ENCODE peak calls at places on chromosomes 6 and 20, in seven cellular contexts. I, G, W, S, J, R and U are unnamed samples.
A peak's percentile ranks its signal among the peaks of the same experiment; 100 is the strongest.

GRCh38 chr6:19013011-19013410 is 625.9 kb downstream of the RNF144B start:
- DNase-seq in G (no peak), W (peak; percentile 5), I (no peak), J (no peak), S (no peak), R (no peak), U (no peak)

GRCh38 chr6:38773338-38773737 is 58.2 kb downstream of the DNAH8 start:
- DNase-seq in S (peak; percentile 29), W (no peak), R (peak; percentile 27), G (no peak), I (peak; percentile 31), J (no peak), U (peak; percentile 89)

GRCh38 chr20:478010-478948 is 15.9 kb upstream of the TBC1D20 start:
- DNase-seq in J (no peak), R (no peak), W (peak; percentile 70), I (no peak), G (no peak), S (no peak), U (no peak)

GRCh38 chr6:83192456-83192855 is 609 bp downstream of the PGM3 start:
- DNase-seq in W (peak; percentile 29), S (peak; percentile 11), I (no peak), J (no peak), R (no peak), G (peak; percentile 27), U (no peak)

GRCh38 chr6:7264686-7265384 is 48.2 kb downstream of the SSR1 start:
- DNase-seq in J (no peak), I (no peak), R (no peak), G (no peak), S (no peak), W (no peak), U (no peak)

GRCh38 chr20:44863661-44864060 is 21.8 kb upstream of the YWHAB start:
- DNase-seq in G (no peak), S (no peak), I (no peak), W (no peak), R (no peak), J (no peak), U (no peak)

GRCh38 chr20:23009636-23010035 is 25.5 kb upstream of the SSTR4 start:
- DNase-seq in J (no peak), R (no peak), G (no peak), S (peak; percentile 46), I (no peak), W (no peak), U (no peak)

GRCh38 chr6:135586844-135587243 is 89.3 kb upstream of the AHI1 start:
- DNase-seq in W (peak; percentile 62), R (peak; percentile 32), I (no peak), J (no peak), G (no peak), S (no peak), U (no peak)

GRCh38 chr6:156862711-156863110 is 85.5 kb downstream of the ARID1B start:
- DNase-seq in W (no peak), J (no peak), S (no peak), R (peak; percentile 80), I (no peak), G (no peak), U (no peak)

GRCh38 chr20:41436679-41437078 is 70.1 kb upstream of the EMILIN3 start:
- DNase-seq in S (no peak), W (peak; percentile 57), G (peak; percentile 50), R (no peak), J (no peak), I (no peak), U (no peak)

GRCh38 chr6:85272973-85273372 is 176.9 kb upstream of the NT5E start:
- DNase-seq in S (no peak), I (no peak), W (no peak), J (no peak), G (no peak), R (no peak), U (no peak)